ENCODE peak calls at places on chromosome 20, in five cellular contexts. One of them, this sample, is unnamed.

GRCh38 chr20:44017905-44018683 is 103.4 kb downstream of the TOX2 start:
- DNase-seq in tibial nerve: no peak
- DNase-seq in T-helper 17 cell: no peak
- DNase-seq in left cardiac atrium: peak; percentile 45
- DNase-seq in activated T-helper 1 cell treated with Interleukin-2 at 50 U/mL for 16 hours: no peak
- DNase-seq in this sample: no peak

GRCh38 chr20:10115021-10115420 is 80.2 kb downstream of the ANKEF1 start:
- DNase-seq in tibial nerve: no peak
- DNase-seq in T-helper 17 cell: no peak
- DNase-seq in activated T-helper 1 cell treated with Interleukin-2 at 50 U/mL for 16 hours: no peak
- DNase-seq in left cardiac atrium: no peak
- DNase-seq in this sample: no peak

GRCh38 chr20:41176711-41177552 is 39.6 kb downstream of the PLCG1 start:
- DNase-seq in activated T-helper 1 cell treated with Interleukin-2 at 50 U/mL for 16 hours: no peak
- DNase-seq in T-helper 17 cell: no peak
- DNase-seq in left cardiac atrium: no peak
- DNase-seq in tibial nerve: peak; percentile 3
- DNase-seq in this sample: no peak

GRCh38 chr20:34083137-34083536 is 28.9 kb downstream of the EIF2S2 start:
- DNase-seq in activated T-helper 1 cell treated with Interleukin-2 at 50 U/mL for 16 hours: no peak
- DNase-seq in left cardiac atrium: peak; percentile 79
- DNase-seq in T-helper 17 cell: no peak
- DNase-seq in tibial nerve: peak; percentile 67
- DNase-seq in this sample: no peak

GRCh38 chr20:32999603-33000250 is 4.5 kb downstream of the SUN5 start:
- DNase-seq in T-helper 17 cell: no peak
- DNase-seq in activated T-helper 1 cell treated with Interleukin-2 at 50 U/mL for 16 hours: no peak
- DNase-seq in tibial nerve: no peak
- DNase-seq in left cardiac atrium: no peak
- DNase-seq in this sample: no peak

GRCh38 chr20:50034567-50035170 is 51.9 kb downstream of the SNAI1 start:
- DNase-seq in tibial nerve: no peak
- DNase-seq in T-helper 17 cell: no peak
- DNase-seq in activated T-helper 1 cell treated with Interleukin-2 at 50 U/mL for 16 hours: no peak
- DNase-seq in left cardiac atrium: peak; percentile 67
- DNase-seq in this sample: no peak

GRCh38 chr20:34472246-34472925 is 43.8 kb upstream of the DYNLRB1 start:
- DNase-seq in left cardiac atrium: no peak
- DNase-seq in T-helper 17 cell: no peak
- DNase-seq in tibial nerve: no peak
- DNase-seq in activated T-helper 1 cell treated with Interleukin-2 at 50 U/mL for 16 hours: no peak
- DNase-seq in this sample: no peak

GRCh38 chr20:10469599-10469998 is 34.5 kb downstream of the SLX4IP start:
- DNase-seq in activated T-helper 1 cell treated with Interleukin-2 at 50 U/mL for 16 hours: no peak
- DNase-seq in left cardiac atrium: peak; percentile 28
- DNase-seq in tibial nerve: peak; percentile 65
- DNase-seq in T-helper 17 cell: no peak
- DNase-seq in this sample: no peak

GRCh38 chr20:37723668-37724067 is 29.8 kb downstream of the CTNNBL1 start:
- DNase-seq in T-helper 17 cell: no peak
- DNase-seq in tibial nerve: no peak
- DNase-seq in activated T-helper 1 cell treated with Interleukin-2 at 50 U/mL for 16 hours: no peak
- DNase-seq in left cardiac atrium: no peak
- DNase-seq in this sample: no peak

GRCh38 chr20:5652626-5653573 is 97.3 kb upstream of the SHLD1 start:
- DNase-seq in tibial nerve: no peak
- DNase-seq in activated T-helper 1 cell treated with Interleukin-2 at 50 U/mL for 16 hours: no peak
- DNase-seq in left cardiac atrium: no peak
- DNase-seq in T-helper 17 cell: no peak
- DNase-seq in this sample: no peak

GRCh38 chr20:43843096-43843964 is 71.3 kb upstream of the TOX2 start:
- DNase-seq in tibial nerve: no peak
- DNase-seq in T-helper 17 cell: no peak
- DNase-seq in activated T-helper 1 cell treated with Interleukin-2 at 50 U/mL for 16 hours: no peak
- DNase-seq in left cardiac atrium: no peak
- DNase-seq in this sample: no peak

GRCh38 chr20:48025061-48025515 is 239.8 kb upstream of the SULF2 start:
- DNase-seq in tibial nerve: peak; percentile 50
- DNase-seq in left cardiac atrium: peak; percentile 71
- DNase-seq in activated T-helper 1 cell treated with Interleukin-2 at 50 U/mL for 16 hours: no peak
- DNase-seq in T-helper 17 cell: no peak
- DNase-seq in this sample: no peak

GRCh38 chr20:63737940-63738686 is 1.5 kb upstream of the SLC2A4RG start:
- DNase-seq in left cardiac atrium: no peak
- DNase-seq in T-helper 17 cell: peak; percentile 47
- DNase-seq in tibial nerve: no peak
- DNase-seq in activated T-helper 1 cell treated with Interleukin-2 at 50 U/mL for 16 hours: no peak
- DNase-seq in this sample: no peak

GRCh38 chr20:18267815-18268214 is 20.5 kb upstream of the ZNF133 start:
- DNase-seq in tibial nerve: no peak
- DNase-seq in activated T-helper 1 cell treated with Interleukin-2 at 50 U/mL for 16 hours: no peak
- DNase-seq in left cardiac atrium: no peak
- DNase-seq in T-helper 17 cell: no peak
- DNase-seq in this sample: no peak

GRCh38 chr20:56468317-56469076 is at the start of gene RTF2:
- DNase-seq in left cardiac atrium: peak; percentile 96
- DNase-seq in activated T-helper 1 cell treated with Interleukin-2 at 50 U/mL for 16 hours: peak; percentile 96
- DNase-seq in T-helper 17 cell: peak; percentile 95
- DNase-seq in tibial nerve: peak; percentile 87
- DNase-seq in this sample: peak; percentile 90

GRCh38 chr20:63005240-63005861 is 1.4 kb downstream of the BHLHE23 start:
- DNase-seq in activated T-helper 1 cell treated with Interleukin-2 at 50 U/mL for 16 hours: no peak
- DNase-seq in T-helper 17 cell: no peak
- DNase-seq in left cardiac atrium: no peak
- DNase-seq in tibial nerve: no peak
- DNase-seq in this sample: no peak

GRCh38 chr20:59751075-59751711 is 146.9 kb downstream of the PHACTR3 start:
- DNase-seq in left cardiac atrium: peak; percentile 73
- DNase-seq in tibial nerve: peak; percentile 64
- DNase-seq in T-helper 17 cell: no peak
- DNase-seq in activated T-helper 1 cell treated with Interleukin-2 at 50 U/mL for 16 hours: no peak
- DNase-seq in this sample: no peak

GRCh38 chr20:36792422-36792821 is 18.9 kb upstream of the DSN1 start:
- DNase-seq in activated T-helper 1 cell treated with Interleukin-2 at 50 U/mL for 16 hours: no peak
- DNase-seq in tibial nerve: no peak
- DNase-seq in left cardiac atrium: no peak
- DNase-seq in T-helper 17 cell: no peak
- DNase-seq in this sample: no peak

GRCh38 chr20:2507875-2508630 is 662 bp downstream of the ZNF343 start:
- DNase-seq in activated T-helper 1 cell treated with Interleukin-2 at 50 U/mL for 16 hours: no peak
- DNase-seq in tibial nerve: no peak
- DNase-seq in left cardiac atrium: peak; percentile 30
- DNase-seq in T-helper 17 cell: no peak
- DNase-seq in this sample: no peak

GRCh38 chr20:37886851-37887297 is 16.1 kb upstream of the VSTM2L start:
- DNase-seq in tibial nerve: no peak
- DNase-seq in activated T-helper 1 cell treated with Interleukin-2 at 50 U/mL for 16 hours: no peak
- DNase-seq in T-helper 17 cell: no peak
- DNase-seq in left cardiac atrium: peak; percentile 44
- DNase-seq in this sample: no peak